ENCODE peak calls at places on chromosomes 11 and 22, in eight cellular contexts. U is HepG2, I is GM23338, C is stomach, V is vagina, P is H1, X is HCT116, E is K562. J is an unnamed sample. For H3K36me3, the result is how much of the 10 kb centered on the place peaks cover.

GRCh38 chr11:9150501-9150900 is 59.1 kb upstream of the SCUBE2 start:
- DNase-seq in U (no peak), I (no peak), C (no peak), V (no peak), P (peak), X (no peak), E (no peak), J (no peak)

GRCh38 chr11:71301858-71302533 is 49.6 kb upstream of the SHANK2 start:
- DNase-seq in U (no peak), I (no peak), C (peak), V (peak), P (peak), X (no peak), E (no peak), J (no peak)

GRCh38 chr11:58133329-58134076 is 8.2 kb upstream of the OR9I1 start:
- DNase-seq in U (no peak), I (peak), C (no peak), V (no peak), P (no peak), X (no peak), E (no peak), J (no peak)

GRCh38 chr11:7967097-7967496 is 1.9 kb upstream of the NLRP10 start:
- DNase-seq in U (no peak), I (no peak), C (no peak), V (no peak), P (no peak), X (no peak), E (no peak), J (no peak)

GRCh38 chr11:119773016-119773415 is 44.0 kb upstream of the NECTIN1 start:
- DNase-seq in U (no peak), I (no peak), C (no peak), V (no peak), P (no peak), X (no peak), E (no peak), J (no peak)

GRCh38 chr22:20479612-20480196 is 15.9 kb downstream of the KLHL22 start:
- DNase-seq in U (no peak), I (no peak), C (no peak), V (no peak), P (no peak), X (no peak), E (no peak), J (no peak)

GRCh38 chr11:120331301-120331966 is 4.8 kb upstream of the ARHGEF12 start:
- DNase-seq in U (no peak), I (no peak), C (peak), V (no peak), P (no peak), X (no peak), E (no peak), J (no peak)

GRCh38 chr11:65981972-65982823 is 19.8 kb downstream of the EIF1AD start:
- DNase-seq in U (no peak), I (no peak), C (no peak), V (peak), P (no peak), X (no peak), E (no peak), J (no peak)

GRCh38 chr11:33168605-33169240 is 7.4 kb upstream of the CSTF3 start:
- DNase-seq in U (no peak), I (no peak), C (no peak), V (no peak), P (no peak), X (no peak), E (no peak), J (no peak)

GRCh38 chr11:115153135-115153534 is 351.1 kb downstream of the CADM1 start:
- DNase-seq in U (no peak), I (no peak), C (no peak), V (no peak), P (no peak), X (no peak), E (no peak), J (no peak)

GRCh38 chr22:43777204-43777671 is 34.9 kb downstream of the EFCAB6 start:
- DNase-seq in U (no peak), I (no peak), C (no peak), V (no peak), P (no peak), X (no peak), E (no peak), J (no peak)

GRCh38 chr11:67648796-67649613 is 1.5 kb downstream of the ACY3 start:
- DNase-seq in U (no peak), I (no peak), C (no peak), V (no peak), P (no peak), X (no peak), E (no peak), J (no peak)

GRCh38 chr11:61307354-61307753 is 12.2 kb upstream of the VWCE start:
- DNase-seq in U (no peak), I (no peak), C (no peak), V (no peak), P (no peak), X (no peak), E (no peak), J (no peak)

GRCh38 chr11:36478700-36479329 is 31.3 kb downstream of the TRAF6 start:
- DNase-seq in U (peak), I (peak), C (no peak), V (no peak), P (no peak), X (peak), E (no peak), J (no peak)

GRCh38 chr22:30733081-30733680 is 38.5 kb downstream of the OSBP2 start:
- DNase-seq in U (no peak), I (no peak), C (no peak), V (no peak), P (no peak), X (no peak), E (no peak), J (no peak)

GRCh38 chr11:76329084-76329648 is 51.8 kb downstream of the THAP12 start:
- DNase-seq in U (peak), I (peak), C (no peak), V (no peak), P (peak), X (peak), E (no peak), J (no peak)

GRCh38 chr11:24819863-24820434 is 323.1 kb downstream of the LUZP2 start:
- DNase-seq in U (no peak), I (no peak), C (no peak), V (no peak), P (no peak), X (no peak), E (no peak), J (no peak)

GRCh38 chr11:63510360-63511130 is 4.7 kb downstream of the LGALS12 start:
- DNase-seq in U (no peak), I (no peak), C (peak), V (no peak), P (no peak), X (no peak), E (no peak), J (no peak)

GRCh38 chr11:33684003-33684715 is 16.5 kb downstream of the C11orf91 start:
- DNase-seq in U (no peak), I (no peak), C (no peak), V (no peak), P (no peak), X (no peak), E (no peak), J (no peak)

GRCh38 chr11:90218606-90219005 is 4.2 kb downstream of the CHORDC1 start:
- DNase-seq in U (no peak), I (peak), C (no peak), V (no peak), P (no peak), X (no peak), E (no peak), J (no peak)
- H3K36me3 ChIP-seq in U (under half), I (under half), C (under half), V (under half), P (under half), X (under half), E (half or more), J (under half)

GRCh38 chr11:16211407-16211806 is 144.9 kb downstream of the SOX6 start:
- DNase-seq in U (no peak), I (peak), C (no peak), V (no peak), P (no peak), X (no peak), E (no peak), J (no peak)

GRCh38 chr11:16217631-16218030 is 138.7 kb downstream of the SOX6 start:
- DNase-seq in U (no peak), I (no peak), C (no peak), V (no peak), P (no peak), X (no peak), E (no peak), J (no peak)

GRCh38 chr11:16215352-16215751 is 141.0 kb downstream of the SOX6 start:
- DNase-seq in U (no peak), I (no peak), C (no peak), V (no peak), P (no peak), X (no peak), E (no peak), J (no peak)

GRCh38 chr11:16216831-16217230 is 139.5 kb downstream of the SOX6 start:
- DNase-seq in U (no peak), I (no peak), C (no peak), V (no peak), P (no peak), X (no peak), E (no peak), J (no peak)
- TF ChIP-seq POLR2AphosphoS5 in U (no peak), I (no peak), C (no peak), V (no peak), P (no peak), X (no peak), E (no peak), J (no peak)

GRCh38 chr22:50193621-50194020 is 7.2 kb upstream of the SELENOO start:
- DNase-seq in U (no peak), I (no peak), C (no peak), V (no peak), P (no peak), X (no peak), E (no peak), J (no peak)
- H3K4me3 ChIP-seq in U (no peak), I (no peak), C (no peak), V (no peak), P (no peak), X (no peak), E (no peak), J (no peak)

GRCh38 chr11:32098142-32098903 is 7.4 kb downstream of the RCN1 start:
- DNase-seq in U (no peak), I (no peak), C (no peak), V (no peak), P (no peak), X (no peak), E (no peak), J (no peak)
- H3K36me3 ChIP-seq in U (under half), I (under half), C (half or more), V (under half), P (half or more), X (under half), E (under half), J (under half)

GRCh38 chr11:107719557-107720304 is 7.9 kb upstream of the SLN start:
- DNase-seq in U (no peak), I (no peak), C (no peak), V (no peak), P (no peak), X (no peak), E (no peak), J (no peak)
- TF ChIP-seq POLR2AphosphoS5 in U (no peak), I (no peak), C (no peak), V (no peak), P (no peak), X (no peak), E (no peak), J (peak)

GRCh38 chr11:126751242-126751641 is 249.3 kb downstream of the KIRREL3 start:
- DNase-seq in U (no peak), I (no peak), C (no peak), V (no peak), P (no peak), X (no peak), E (no peak), J (no peak)
- H3K4me3 ChIP-seq in U (no peak), I (no peak), C (no peak), V (no peak), P (no peak), X (no peak), E (no peak), J (no peak)

DNA sequence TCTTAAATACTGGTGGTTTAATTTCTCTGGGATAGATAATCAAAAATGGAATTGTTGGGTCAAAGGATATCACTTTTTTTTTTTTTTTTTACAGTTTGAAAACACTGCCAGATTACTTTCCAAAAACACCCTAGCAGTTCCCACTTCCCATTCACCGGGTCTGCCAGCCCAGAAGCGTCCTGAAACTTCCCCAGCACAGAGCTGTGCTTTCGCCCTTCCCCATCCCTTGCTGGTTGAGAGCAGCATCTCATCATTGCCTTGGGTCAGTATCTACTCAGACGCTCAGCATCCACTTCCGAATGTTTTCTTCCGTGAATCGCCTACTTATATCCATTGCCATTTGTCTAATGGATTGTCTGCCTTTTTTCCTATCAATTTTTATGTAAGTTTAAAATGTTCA is 5.5 kb downstream of the CERK start:
- DNase-seq in U (no peak), I (no peak), C (no peak), V (no peak), P (no peak), X (no peak), E (no peak), J (no peak)
- H3K36me3 ChIP-seq in U (under half), I (under half), C (under half), V (under half), P (under half), X (under half), E (under half), J (under half)

DNA sequence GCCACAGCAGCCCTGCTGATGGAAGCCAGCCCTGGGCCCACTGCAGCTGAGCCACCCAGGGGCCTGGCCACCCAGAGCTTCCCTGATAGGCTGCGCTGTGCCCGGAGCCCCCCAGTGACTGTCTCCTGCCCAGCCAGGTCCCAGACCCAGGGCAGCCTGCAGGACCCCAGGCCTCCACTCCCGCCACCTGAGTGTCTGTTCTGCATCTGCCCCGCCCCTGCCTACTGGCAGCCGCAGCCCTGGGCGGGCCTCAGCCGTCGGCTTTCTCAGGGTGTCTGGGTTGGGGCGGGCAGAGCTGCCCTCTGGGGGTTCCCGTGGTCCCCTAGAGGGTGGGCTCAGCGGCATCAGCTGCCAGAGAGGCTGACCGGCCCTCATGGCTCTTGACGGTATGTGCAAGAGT is 12.5 kb upstream of the PIM3 start:
- DNase-seq in U (no peak), I (no peak), C (peak), V (no peak), P (peak), X (no peak), E (no peak), J (peak)
- TF ChIP-seq POLR2AphosphoS5 in U (no peak), I (no peak), C (no peak), V (no peak), P (no peak), X (no peak), E (no peak), J (peak)

DNA sequence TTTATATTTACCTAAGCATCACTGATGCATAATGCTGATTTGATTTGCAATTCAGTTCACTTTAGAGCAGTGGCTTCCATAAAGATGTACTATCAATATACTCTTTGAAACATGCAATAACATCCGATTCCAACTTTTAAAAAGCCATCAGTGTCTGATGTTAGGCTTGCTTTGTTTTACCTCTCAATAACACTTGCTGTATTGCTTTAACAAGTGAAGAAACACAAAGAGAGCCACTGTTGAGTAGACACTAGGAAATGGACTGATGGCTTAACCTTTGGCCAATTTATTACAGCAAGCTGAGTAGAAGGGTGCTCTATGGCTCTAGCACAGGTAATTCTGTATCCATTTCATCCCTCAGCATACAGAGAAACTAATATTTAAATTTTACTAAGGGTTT is 122.1 kb downstream of the FCHSD2 start:
- DNase-seq in U (peak), I (no peak), C (no peak), V (no peak), P (no peak), X (no peak), E (no peak), J (no peak)
- H3K4me3 ChIP-seq in U (no peak), I (no peak), C (no peak), V (no peak), P (no peak), X (no peak), E (no peak), J (no peak)

DNA sequence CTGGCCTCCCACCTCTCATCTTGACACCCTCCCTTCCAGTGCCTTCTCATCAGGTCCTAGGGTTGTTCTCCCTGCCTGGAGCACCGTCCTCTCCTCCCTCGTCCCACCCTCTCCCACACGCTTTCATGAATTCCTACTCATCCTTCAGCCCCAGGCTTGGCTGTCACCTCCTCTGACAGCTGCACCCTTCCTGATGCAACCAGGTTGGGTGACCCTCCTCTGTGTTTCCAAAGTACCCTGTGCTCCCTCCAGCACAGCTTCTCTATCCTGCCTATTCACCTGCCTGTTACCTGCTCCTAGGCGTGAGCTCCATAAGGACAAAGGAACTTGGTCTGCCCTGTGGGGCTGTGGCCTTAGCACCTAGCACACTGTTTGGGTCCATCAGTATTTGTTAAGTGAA is 58.4 kb downstream of the SGSM3 start:
- DNase-seq in U (no peak), I (no peak), C (no peak), V (no peak), P (no peak), X (no peak), E (no peak), J (no peak)
- H3K36me3 ChIP-seq in U (half or more), I (under half), C (half or more), V (under half), P (under half), X (under half), E (under half), J (under half)